ENCODE peak calls at places on chromosomes 6 and 20, in eight cellular contexts. One of them, this sample, is unnamed.

GRCh38 chr6:110944681-110945151 is 13.8 kb upstream of the GTF3C6 start:
- ATAC-seq in lung: peak; percentile 83
- ATAC-seq in upper lobe of left lung: peak; percentile 81
- ATAC-seq in left colon: no peak
- ATAC-seq in right lobe of liver: peak; percentile 12
- ATAC-seq in activated T-helper 17 cell treated with anti-CD3 and anti-CD28 coated beads, Interleukin-2, amount 50 U/mL, for 72 hours: peak; percentile 98
- ATAC-seq in naive thymus-derived CD8-positive, alpha-beta T cell: peak; percentile 43
- ATAC-seq in T-helper 17 cell: peak; percentile 95
- ATAC-seq in this sample: peak; percentile 100

GRCh38 chr20:59806578-59806975 is 126.9 kb downstream of the SYCP2 start:
- ATAC-seq in lung: no peak
- ATAC-seq in upper lobe of left lung: no peak
- ATAC-seq in left colon: no peak
- ATAC-seq in right lobe of liver: no peak
- ATAC-seq in activated T-helper 17 cell treated with anti-CD3 and anti-CD28 coated beads, Interleukin-2, amount 50 U/mL, for 72 hours: no peak
- ATAC-seq in naive thymus-derived CD8-positive, alpha-beta T cell: no peak
- ATAC-seq in T-helper 17 cell: no peak
- ATAC-seq in this sample: no peak

GRCh38 chr6:17280138-17280537 is 1.0 kb upstream of the RBM24 start:
- ATAC-seq in lung: no peak
- ATAC-seq in upper lobe of left lung: no peak
- ATAC-seq in left colon: no peak
- ATAC-seq in right lobe of liver: no peak
- ATAC-seq in activated T-helper 17 cell treated with anti-CD3 and anti-CD28 coated beads, Interleukin-2, amount 50 U/mL, for 72 hours: no peak
- ATAC-seq in naive thymus-derived CD8-positive, alpha-beta T cell: no peak
- ATAC-seq in T-helper 17 cell: no peak
- ATAC-seq in this sample: no peak

GRCh38 chr6:46118836-46119235 is 11.0 kb upstream of the ENPP4 start:
- ATAC-seq in lung: no peak
- ATAC-seq in upper lobe of left lung: no peak
- ATAC-seq in left colon: no peak
- ATAC-seq in right lobe of liver: no peak
- ATAC-seq in activated T-helper 17 cell treated with anti-CD3 and anti-CD28 coated beads, Interleukin-2, amount 50 U/mL, for 72 hours: no peak
- ATAC-seq in naive thymus-derived CD8-positive, alpha-beta T cell: no peak
- ATAC-seq in T-helper 17 cell: no peak
- ATAC-seq in this sample: no peak

GRCh38 chr20:17910828-17911294 is 57.7 kb downstream of the SNX5 start:
- ATAC-seq in lung: peak; percentile 69
- ATAC-seq in upper lobe of left lung: peak; percentile 81
- ATAC-seq in left colon: peak; percentile 65
- ATAC-seq in right lobe of liver: peak; percentile 96
- ATAC-seq in activated T-helper 17 cell treated with anti-CD3 and anti-CD28 coated beads, Interleukin-2, amount 50 U/mL, for 72 hours: peak; percentile 47
- ATAC-seq in naive thymus-derived CD8-positive, alpha-beta T cell: no peak
- ATAC-seq in T-helper 17 cell: no peak
- ATAC-seq in this sample: peak; percentile 94

GRCh38 chr6:106694343-106694742 is 65.0 kb downstream of the QRSL1 start:
- ATAC-seq in lung: no peak
- ATAC-seq in upper lobe of left lung: no peak
- ATAC-seq in left colon: peak; percentile 51
- ATAC-seq in right lobe of liver: no peak
- ATAC-seq in activated T-helper 17 cell treated with anti-CD3 and anti-CD28 coated beads, Interleukin-2, amount 50 U/mL, for 72 hours: no peak
- ATAC-seq in naive thymus-derived CD8-positive, alpha-beta T cell: no peak
- ATAC-seq in T-helper 17 cell: no peak
- ATAC-seq in this sample: peak; percentile 45

GRCh38 chr6:80144753-80145152 is 38.3 kb downstream of the BCKDHB start:
- ATAC-seq in lung: no peak
- ATAC-seq in upper lobe of left lung: no peak
- ATAC-seq in left colon: no peak
- ATAC-seq in right lobe of liver: no peak
- ATAC-seq in activated T-helper 17 cell treated with anti-CD3 and anti-CD28 coated beads, Interleukin-2, amount 50 U/mL, for 72 hours: no peak
- ATAC-seq in naive thymus-derived CD8-positive, alpha-beta T cell: no peak
- ATAC-seq in T-helper 17 cell: no peak
- ATAC-seq in this sample: no peak

GRCh38 chr6:136466789-136467585 is 83.2 kb downstream of the MAP7 start:
- ATAC-seq in lung: no peak
- ATAC-seq in upper lobe of left lung: no peak
- ATAC-seq in left colon: no peak
- ATAC-seq in right lobe of liver: no peak
- ATAC-seq in activated T-helper 17 cell treated with anti-CD3 and anti-CD28 coated beads, Interleukin-2, amount 50 U/mL, for 72 hours: no peak
- ATAC-seq in naive thymus-derived CD8-positive, alpha-beta T cell: no peak
- ATAC-seq in T-helper 17 cell: no peak
- ATAC-seq in this sample: no peak

GRCh38 chr6:154767419-154767818 is 34.2 kb downstream of the SCAF8 start:
- ATAC-seq in lung: no peak
- ATAC-seq in upper lobe of left lung: no peak
- ATAC-seq in left colon: no peak
- ATAC-seq in right lobe of liver: no peak
- ATAC-seq in activated T-helper 17 cell treated with anti-CD3 and anti-CD28 coated beads, Interleukin-2, amount 50 U/mL, for 72 hours: no peak
- ATAC-seq in naive thymus-derived CD8-positive, alpha-beta T cell: no peak
- ATAC-seq in T-helper 17 cell: no peak
- ATAC-seq in this sample: no peak

GRCh38 chr6:148329568-148330299 is 12.9 kb upstream of the SASH1 start:
- ATAC-seq in lung: peak; percentile 34
- ATAC-seq in upper lobe of left lung: peak; percentile 72
- ATAC-seq in left colon: no peak
- ATAC-seq in right lobe of liver: no peak
- ATAC-seq in activated T-helper 17 cell treated with anti-CD3 and anti-CD28 coated beads, Interleukin-2, amount 50 U/mL, for 72 hours: no peak
- ATAC-seq in naive thymus-derived CD8-positive, alpha-beta T cell: no peak
- ATAC-seq in T-helper 17 cell: no peak
- ATAC-seq in this sample: peak; percentile 96

GRCh38 chr20:46814366-46815232 is 80.0 kb upstream of the EYA2 start:
- ATAC-seq in lung: no peak
- ATAC-seq in upper lobe of left lung: no peak
- ATAC-seq in left colon: no peak
- ATAC-seq in right lobe of liver: no peak
- ATAC-seq in activated T-helper 17 cell treated with anti-CD3 and anti-CD28 coated beads, Interleukin-2, amount 50 U/mL, for 72 hours: peak; percentile 96
- ATAC-seq in naive thymus-derived CD8-positive, alpha-beta T cell: no peak
- ATAC-seq in T-helper 17 cell: no peak
- ATAC-seq in this sample: peak; percentile 79

GRCh38 chr6:169777896-169778295 is 26.5 kb downstream of the ERMARD start:
- ATAC-seq in lung: no peak
- ATAC-seq in upper lobe of left lung: no peak
- ATAC-seq in left colon: no peak
- ATAC-seq in right lobe of liver: no peak
- ATAC-seq in activated T-helper 17 cell treated with anti-CD3 and anti-CD28 coated beads, Interleukin-2, amount 50 U/mL, for 72 hours: no peak
- ATAC-seq in naive thymus-derived CD8-positive, alpha-beta T cell: no peak
- ATAC-seq in T-helper 17 cell: no peak
- ATAC-seq in this sample: no peak

GRCh38 chr6:90537723-90538407 is 49.0 kb downstream of the MAP3K7 start:
- ATAC-seq in lung: peak; percentile 34
- ATAC-seq in upper lobe of left lung: peak; percentile 85
- ATAC-seq in left colon: peak; percentile 78
- ATAC-seq in right lobe of liver: no peak
- ATAC-seq in activated T-helper 17 cell treated with anti-CD3 and anti-CD28 coated beads, Interleukin-2, amount 50 U/mL, for 72 hours: no peak
- ATAC-seq in naive thymus-derived CD8-positive, alpha-beta T cell: no peak
- ATAC-seq in T-helper 17 cell: peak; percentile 21
- ATAC-seq in this sample: no peak

GRCh38 chr20:63369724-63370622 is 8.8 kb upstream of the CHRNA4 start:
- ATAC-seq in lung: no peak
- ATAC-seq in upper lobe of left lung: no peak
- ATAC-seq in left colon: no peak
- ATAC-seq in right lobe of liver: no peak
- ATAC-seq in activated T-helper 17 cell treated with anti-CD3 and anti-CD28 coated beads, Interleukin-2, amount 50 U/mL, for 72 hours: no peak
- ATAC-seq in naive thymus-derived CD8-positive, alpha-beta T cell: no peak
- ATAC-seq in T-helper 17 cell: no peak
- ATAC-seq in this sample: no peak

GRCh38 chr20:37435607-37436006 is 85.4 kb upstream of the NNAT start:
- ATAC-seq in lung: no peak
- ATAC-seq in upper lobe of left lung: no peak
- ATAC-seq in left colon: no peak
- ATAC-seq in right lobe of liver: no peak
- ATAC-seq in activated T-helper 17 cell treated with anti-CD3 and anti-CD28 coated beads, Interleukin-2, amount 50 U/mL, for 72 hours: no peak
- ATAC-seq in naive thymus-derived CD8-positive, alpha-beta T cell: no peak
- ATAC-seq in T-helper 17 cell: no peak
- ATAC-seq in this sample: no peak

GRCh38 chr20:16283978-16284377 is 289.3 kb downstream of the KIF16B start:
- ATAC-seq in lung: no peak
- ATAC-seq in upper lobe of left lung: no peak
- ATAC-seq in left colon: peak; percentile 87
- ATAC-seq in right lobe of liver: no peak
- ATAC-seq in activated T-helper 17 cell treated with anti-CD3 and anti-CD28 coated beads, Interleukin-2, amount 50 U/mL, for 72 hours: no peak
- ATAC-seq in naive thymus-derived CD8-positive, alpha-beta T cell: no peak
- ATAC-seq in T-helper 17 cell: no peak
- ATAC-seq in this sample: no peak

GRCh38 chr6:127586372-127586771 is 9.4 kb downstream of the C6orf58 start:
- ATAC-seq in lung: no peak
- ATAC-seq in upper lobe of left lung: no peak
- ATAC-seq in left colon: peak; percentile 74
- ATAC-seq in right lobe of liver: no peak
- ATAC-seq in activated T-helper 17 cell treated with anti-CD3 and anti-CD28 coated beads, Interleukin-2, amount 50 U/mL, for 72 hours: no peak
- ATAC-seq in naive thymus-derived CD8-positive, alpha-beta T cell: no peak
- ATAC-seq in T-helper 17 cell: no peak
- ATAC-seq in this sample: peak; percentile 77

GRCh38 chr6:170165085-170165484 is 125.8 kb downstream of the DLL1 start:
- ATAC-seq in lung: no peak
- ATAC-seq in upper lobe of left lung: peak; percentile 55
- ATAC-seq in left colon: no peak
- ATAC-seq in right lobe of liver: no peak
- ATAC-seq in activated T-helper 17 cell treated with anti-CD3 and anti-CD28 coated beads, Interleukin-2, amount 50 U/mL, for 72 hours: no peak
- ATAC-seq in naive thymus-derived CD8-positive, alpha-beta T cell: no peak
- ATAC-seq in T-helper 17 cell: no peak
- ATAC-seq in this sample: no peak

GRCh38 chr6:151804585-151805285 is 2.7 kb upstream of the ESR1 start:
- ATAC-seq in lung: no peak
- ATAC-seq in upper lobe of left lung: no peak
- ATAC-seq in left colon: no peak
- ATAC-seq in right lobe of liver: peak; percentile 8
- ATAC-seq in activated T-helper 17 cell treated with anti-CD3 and anti-CD28 coated beads, Interleukin-2, amount 50 U/mL, for 72 hours: no peak
- ATAC-seq in naive thymus-derived CD8-positive, alpha-beta T cell: no peak
- ATAC-seq in T-helper 17 cell: no peak
- ATAC-seq in this sample: no peak

GRCh38 chr6:138434915-138435314 is 30.9 kb downstream of the HEBP2 start:
- ATAC-seq in lung: no peak
- ATAC-seq in upper lobe of left lung: peak; percentile 46
- ATAC-seq in left colon: no peak
- ATAC-seq in right lobe of liver: no peak
- ATAC-seq in activated T-helper 17 cell treated with anti-CD3 and anti-CD28 coated beads, Interleukin-2, amount 50 U/mL, for 72 hours: no peak
- ATAC-seq in naive thymus-derived CD8-positive, alpha-beta T cell: no peak
- ATAC-seq in T-helper 17 cell: no peak
- ATAC-seq in this sample: no peak

GRCh38 chr6:142773324-142773723 is 171.7 kb downstream of the HIVEP2 start:
- ATAC-seq in lung: no peak
- ATAC-seq in upper lobe of left lung: no peak
- ATAC-seq in left colon: no peak
- ATAC-seq in right lobe of liver: no peak
- ATAC-seq in activated T-helper 17 cell treated with anti-CD3 and anti-CD28 coated beads, Interleukin-2, amount 50 U/mL, for 72 hours: peak; percentile 82
- ATAC-seq in naive thymus-derived CD8-positive, alpha-beta T cell: no peak
- ATAC-seq in T-helper 17 cell: peak; percentile 52
- ATAC-seq in this sample: no peak

GRCh38 chr6:89324304-89324703 is 9.2 kb upstream of the GABRR2 start:
- ATAC-seq in lung: no peak
- ATAC-seq in upper lobe of left lung: no peak
- ATAC-seq in left colon: no peak
- ATAC-seq in right lobe of liver: no peak
- ATAC-seq in activated T-helper 17 cell treated with anti-CD3 and anti-CD28 coated beads, Interleukin-2, amount 50 U/mL, for 72 hours: no peak
- ATAC-seq in naive thymus-derived CD8-positive, alpha-beta T cell: no peak
- ATAC-seq in T-helper 17 cell: no peak
- ATAC-seq in this sample: no peak

GRCh38 chr6:7215140-7215539 is 97.9 kb downstream of the SSR1 start:
- ATAC-seq in lung: no peak
- ATAC-seq in upper lobe of left lung: no peak
- ATAC-seq in left colon: no peak
- ATAC-seq in right lobe of liver: peak; percentile 23
- ATAC-seq in activated T-helper 17 cell treated with anti-CD3 and anti-CD28 coated beads, Interleukin-2, amount 50 U/mL, for 72 hours: no peak
- ATAC-seq in naive thymus-derived CD8-positive, alpha-beta T cell: no peak
- ATAC-seq in T-helper 17 cell: no peak
- ATAC-seq in this sample: no peak

GRCh38 chr20:45892049-45892816 is 1.1 kb downstream of the CTSA start:
- ATAC-seq in lung: no peak
- ATAC-seq in upper lobe of left lung: no peak
- ATAC-seq in left colon: peak; percentile 56
- ATAC-seq in right lobe of liver: no peak
- ATAC-seq in activated T-helper 17 cell treated with anti-CD3 and anti-CD28 coated beads, Interleukin-2, amount 50 U/mL, for 72 hours: no peak
- ATAC-seq in naive thymus-derived CD8-positive, alpha-beta T cell: no peak
- ATAC-seq in T-helper 17 cell: no peak
- ATAC-seq in this sample: peak; percentile 27

GRCh38 chr20:59984551-59984950 is 26.3 kb downstream of the CDH26 start:
- ATAC-seq in lung: no peak
- ATAC-seq in upper lobe of left lung: no peak
- ATAC-seq in left colon: no peak
- ATAC-seq in right lobe of liver: no peak
- ATAC-seq in activated T-helper 17 cell treated with anti-CD3 and anti-CD28 coated beads, Interleukin-2, amount 50 U/mL, for 72 hours: no peak
- ATAC-seq in naive thymus-derived CD8-positive, alpha-beta T cell: no peak
- ATAC-seq in T-helper 17 cell: no peak
- ATAC-seq in this sample: no peak

GRCh38 chr6:16137451-16137801 is 8.5 kb downstream of the MYLIP start:
- ATAC-seq in lung: no peak
- ATAC-seq in upper lobe of left lung: no peak
- ATAC-seq in left colon: peak; percentile 34
- ATAC-seq in right lobe of liver: no peak
- ATAC-seq in activated T-helper 17 cell treated with anti-CD3 and anti-CD28 coated beads, Interleukin-2, amount 50 U/mL, for 72 hours: no peak
- ATAC-seq in naive thymus-derived CD8-positive, alpha-beta T cell: no peak
- ATAC-seq in T-helper 17 cell: no peak
- ATAC-seq in this sample: no peak

GRCh38 chr20:38843346-38843745 is 37.8 kb downstream of the PPP1R16B start:
- ATAC-seq in lung: no peak
- ATAC-seq in upper lobe of left lung: no peak
- ATAC-seq in left colon: no peak
- ATAC-seq in right lobe of liver: no peak
- ATAC-seq in activated T-helper 17 cell treated with anti-CD3 and anti-CD28 coated beads, Interleukin-2, amount 50 U/mL, for 72 hours: peak; percentile 76
- ATAC-seq in naive thymus-derived CD8-positive, alpha-beta T cell: no peak
- ATAC-seq in T-helper 17 cell: no peak
- ATAC-seq in this sample: no peak

GRCh38 chr20:44660506-44660905 is 9.0 kb upstream of the ADA start:
- ATAC-seq in lung: no peak
- ATAC-seq in upper lobe of left lung: no peak
- ATAC-seq in left colon: no peak
- ATAC-seq in right lobe of liver: no peak
- ATAC-seq in activated T-helper 17 cell treated with anti-CD3 and anti-CD28 coated beads, Interleukin-2, amount 50 U/mL, for 72 hours: peak; percentile 77
- ATAC-seq in naive thymus-derived CD8-positive, alpha-beta T cell: no peak
- ATAC-seq in T-helper 17 cell: no peak
- ATAC-seq in this sample: peak; percentile 9

GRCh38 chr6:46491789-46492547 is 719 bp upstream of the RCAN2 start:
- ATAC-seq in lung: peak; percentile 71
- ATAC-seq in upper lobe of left lung: peak; percentile 82
- ATAC-seq in left colon: peak; percentile 78
- ATAC-seq in right lobe of liver: peak; percentile 85
- ATAC-seq in activated T-helper 17 cell treated with anti-CD3 and anti-CD28 coated beads, Interleukin-2, amount 50 U/mL, for 72 hours: peak; percentile 28
- ATAC-seq in naive thymus-derived CD8-positive, alpha-beta T cell: peak; percentile 46
- ATAC-seq in T-helper 17 cell: peak; percentile 33
- ATAC-seq in this sample: peak; percentile 31

GRCh38 chr20:43843096-43843964 is 71.3 kb upstream of the TOX2 start:
- ATAC-seq in lung: no peak
- ATAC-seq in upper lobe of left lung: no peak
- ATAC-seq in left colon: no peak
- ATAC-seq in right lobe of liver: no peak
- ATAC-seq in activated T-helper 17 cell treated with anti-CD3 and anti-CD28 coated beads, Interleukin-2, amount 50 U/mL, for 72 hours: no peak
- ATAC-seq in naive thymus-derived CD8-positive, alpha-beta T cell: no peak
- ATAC-seq in T-helper 17 cell: no peak
- ATAC-seq in this sample: no peak

GRCh38 chr6:166958926-166959861 is 2.8 kb upstream of the RNASET2 start:
- ATAC-seq in lung: no peak
- ATAC-seq in upper lobe of left lung: no peak
- ATAC-seq in left colon: no peak
- ATAC-seq in right lobe of liver: no peak
- ATAC-seq in activated T-helper 17 cell treated with anti-CD3 and anti-CD28 coated beads, Interleukin-2, amount 50 U/mL, for 72 hours: peak; percentile 8
- ATAC-seq in naive thymus-derived CD8-positive, alpha-beta T cell: peak; percentile 47
- ATAC-seq in T-helper 17 cell: peak; percentile 54
- ATAC-seq in this sample: no peak

GRCh38 chr6:39339557-39340555 is 17.4 kb upstream of the KCNK16 start:
- ATAC-seq in lung: peak; percentile 7
- ATAC-seq in upper lobe of left lung: peak; percentile 34
- ATAC-seq in left colon: peak; percentile 19
- ATAC-seq in right lobe of liver: no peak
- ATAC-seq in activated T-helper 17 cell treated with anti-CD3 and anti-CD28 coated beads, Interleukin-2, amount 50 U/mL, for 72 hours: no peak
- ATAC-seq in naive thymus-derived CD8-positive, alpha-beta T cell: no peak
- ATAC-seq in T-helper 17 cell: no peak
- ATAC-seq in this sample: no peak

GRCh38 chr20:58199469-58199868 is 29.0 kb downstream of the ANKRD60 start:
- ATAC-seq in lung: no peak
- ATAC-seq in upper lobe of left lung: no peak
- ATAC-seq in left colon: no peak
- ATAC-seq in right lobe of liver: no peak
- ATAC-seq in activated T-helper 17 cell treated with anti-CD3 and anti-CD28 coated beads, Interleukin-2, amount 50 U/mL, for 72 hours: no peak
- ATAC-seq in naive thymus-derived CD8-positive, alpha-beta T cell: no peak
- ATAC-seq in T-helper 17 cell: no peak
- ATAC-seq in this sample: no peak

GRCh38 chr6:106167105-106167814 is 81.1 kb downstream of the PRDM1 start:
- ATAC-seq in lung: no peak
- ATAC-seq in upper lobe of left lung: no peak
- ATAC-seq in left colon: no peak
- ATAC-seq in right lobe of liver: no peak
- ATAC-seq in activated T-helper 17 cell treated with anti-CD3 and anti-CD28 coated beads, Interleukin-2, amount 50 U/mL, for 72 hours: peak; percentile 26
- ATAC-seq in naive thymus-derived CD8-positive, alpha-beta T cell: no peak
- ATAC-seq in T-helper 17 cell: no peak
- ATAC-seq in this sample: no peak